ENCODE peak calls at places on chromosomes 6 and 20, in six cellular contexts. N, M, C, K, X and J are unnamed samples.

GRCh38 chr20:6654490-6655247 is 112.8 kb upstream of the BMP2 start:
- DNase-seq in K (peak; percentile 49), N (no peak), M (peak; percentile 71), X (no peak), C (no peak), J (no peak)

GRCh38 chr6:134254118-134254517 is 63.8 kb downstream of the SGK1 start:
- DNase-seq in M (no peak), N (no peak), X (no peak), K (no peak), C (no peak), J (no peak)

GRCh38 chr6:139855741-139856206 is 481.3 kb upstream of the CITED2 start:
- DNase-seq in C (no peak), M (peak; percentile 73), X (no peak), K (no peak), N (no peak), J (no peak)

GRCh38 chr6:24004062-24004461 is 122.0 kb upstream of the NRSN1 start:
- DNase-seq in K (peak; percentile 1), C (no peak), N (no peak), M (peak; percentile 24), X (no peak), J (no peak)

GRCh38 chr6:143176090-143177021 is 115.7 kb downstream of the AIG1 start:
- DNase-seq in K (peak; percentile 63), C (no peak), M (peak; percentile 99), X (no peak), N (no peak), J (no peak)

GRCh38 chr20:35710039-35710438 is 10.8 kb downstream of the ROMO1 start:
- DNase-seq in X (no peak), C (no peak), M (no peak), K (no peak), N (no peak), J (no peak)

GRCh38 chr20:13212750-13213149 is 8.3 kb upstream of the ISM1 start:
- DNase-seq in N (no peak), C (no peak), K (peak; percentile 35), X (no peak), M (no peak), J (no peak)

GRCh38 chr6:317452-318144 is 25.3 kb downstream of the DUSP22 start:
- DNase-seq in M (no peak), C (no peak), K (no peak), N (no peak), X (no peak), J (no peak)

GRCh38 chr20:23143098-23143497 is 57.0 kb upstream of the CD93 start:
- DNase-seq in X (no peak), K (peak; percentile 81), M (peak; percentile 98), N (peak; percentile 94), C (peak; percentile 75), J (no peak)

GRCh38 chr6:48985025-48985424 is 478.0 kb downstream of the MMUT start:
- DNase-seq in N (no peak), X (no peak), K (peak; percentile 84), M (peak; percentile 44), C (no peak), J (no peak)

GRCh38 chr20:58021481-58021880 is 207.0 kb downstream of the ANKRD60 start:
- DNase-seq in M (peak; percentile 32), X (no peak), K (no peak), C (no peak), N (no peak), J (no peak)

GRCh38 chr20:62723351-62723750 is 14.7 kb downstream of the NTSR1 start:
- DNase-seq in K (peak; percentile 26), N (peak; percentile 63), X (no peak), M (peak; percentile 58), C (peak; percentile 83), J (no peak)

GRCh38 chr6:64777941-64778785 is 928.9 kb downstream of the EYS start:
- DNase-seq in M (peak; percentile 76), X (no peak), K (peak; percentile 60), C (no peak), N (no peak), J (no peak)

GRCh38 chr6:163352011-163352685 is 62.4 kb upstream of the QKI start:
- DNase-seq in N (no peak), M (no peak), K (no peak), C (no peak), X (no peak), J (no peak)

GRCh38 chr6:116556814-116557403 is 3.4 kb downstream of the CALHM4 start:
- DNase-seq in M (no peak), K (no peak), N (no peak), C (no peak), X (no peak), J (no peak)

GRCh38 chr6:19013011-19013410 is 625.9 kb downstream of the RNF144B start:
- DNase-seq in M (no peak), N (no peak), X (no peak), K (no peak), C (no peak), J (no peak)

GRCh38 chr6:215335-216034 is 76.8 kb upstream of the DUSP22 start:
- DNase-seq in X (no peak), N (peak; percentile 44), K (peak; percentile 12), M (peak; percentile 85), C (no peak), J (no peak)

GRCh38 chr20:48750941-48751620 is 76.7 kb downstream of the PREX1 start:
- DNase-seq in X (no peak), M (peak; percentile 25), K (no peak), N (peak; percentile 94), C (no peak), J (no peak)

GRCh38 chr6:3797231-3798200 is 46.0 kb upstream of the PXDC1 start:
- DNase-seq in K (peak; percentile 47), M (peak; percentile 94), X (no peak), C (peak; percentile 81), N (peak; percentile 84), J (no peak)

GRCh38 chr6:83708546-83708969 is 343 bp downstream of the SNAP91 start:
- DNase-seq in K (peak; percentile 1), X (no peak), M (peak; percentile 3), C (peak; percentile 4), N (peak; percentile 22), J (no peak)

GRCh38 chr20:51473771-51474170 is 68.7 kb downstream of the NFATC2 start:
- DNase-seq in X (no peak), K (no peak), C (no peak), M (no peak), N (no peak), J (no peak)

GRCh38 chr20:4661191-4661590 is 60.5 kb upstream of the PRND start:
- DNase-seq in N (peak; percentile 71), M (no peak), C (no peak), K (no peak), X (no peak), J (peak; percentile 51)

GRCh38 chr6:148736779-148737412 is 9.9 kb upstream of the UST start:
- DNase-seq in C (no peak), N (no peak), M (peak; percentile 69), X (no peak), K (no peak), J (no peak)

GRCh38 chr6:158022749-158023596 is 41.3 kb downstream of the SYNJ2 start:
- DNase-seq in N (no peak), X (no peak), M (no peak), K (no peak), C (no peak), J (no peak)

GRCh38 chr6:56226946-56227879 is 20.2 kb downstream of the COL21A1 start:
- DNase-seq in C (no peak), X (no peak), N (no peak), M (peak; percentile 67), K (peak; percentile 93), J (no peak)

GRCh38 chr6:143270026-143270425 is 180.5 kb downstream of the ADAT2 start:
- DNase-seq in M (peak; percentile 72), X (no peak), N (no peak), K (peak; percentile 55), C (no peak), J (no peak)

GRCh38 chr6:130625825-130626500 is 201.2 kb upstream of the SMLR1 start:
- DNase-seq in C (peak; percentile 68), X (no peak), K (peak; percentile 44), N (no peak), M (peak; percentile 89), J (no peak)

GRCh38 chr6:135196739-135197510 is 15.8 kb downstream of the MYB start:
- DNase-seq in X (no peak), K (no peak), C (no peak), N (no peak), M (no peak), J (no peak)

GRCh38 chr20:63492982-63493381 is 5.9 kb downstream of the EEF1A2 start:
- DNase-seq in N (no peak), X (no peak), C (no peak), K (no peak), M (no peak), J (no peak)

GRCh38 chr20:33863440-33864323 is 52.5 kb downstream of the CHMP4B start:
- DNase-seq in X (no peak), C (no peak), N (no peak), M (no peak), K (no peak), J (no peak)

GRCh38 chr6:13288481-13288880 is 39.9 kb downstream of the TBC1D7 start:
- DNase-seq in M (no peak), K (no peak), C (no peak), N (no peak), X (no peak), J (no peak)

GRCh38 chr6:112199001-112199403 is 55.4 kb downstream of the LAMA4 start:
- DNase-seq in M (no peak), N (no peak), X (no peak), C (no peak), K (no peak), J (no peak)

GRCh38 chr20:57661201-57662027 is 41.2 kb upstream of the ZBP1 start:
- DNase-seq in M (no peak), C (no peak), X (no peak), K (no peak), N (no peak), J (no peak)

GRCh38 chr6:83265384-83265783 is 72.2 kb downstream of the RWDD2A start:
- DNase-seq in M (peak; percentile 76), K (peak; percentile 39), C (no peak), N (no peak), X (no peak), J (no peak)

GRCh38 chr6:16723833-16724232 is 37.4 kb downstream of the ATXN1 start:
- DNase-seq in C (peak; percentile 66), N (peak; percentile 96), K (peak; percentile 93), M (peak; percentile 99), X (no peak), J (no peak)

GRCh38 chr6:2542858-2543218 is 207.9 kb downstream of the MYLK4 start:
- DNase-seq in C (peak; percentile 23), K (peak; percentile 92), M (peak; percentile 85), X (no peak), N (no peak), J (peak; percentile 73)

GRCh38 chr6:12313992-12314589 is 23.9 kb downstream of the EDN1 start:
- DNase-seq in X (no peak), C (no peak), K (no peak), N (peak; percentile 89), M (peak; percentile 90), J (no peak)

GRCh38 chr20:17626217-17627007 is 55.6 kb downstream of the RRBP1 start:
- DNase-seq in X (no peak), C (no peak), M (no peak), K (no peak), N (no peak), J (no peak)

GRCh38 chr6:134049176-134049575 is 3.2 kb downstream of the SLC2A12 start:
- DNase-seq in M (no peak), C (no peak), K (no peak), N (no peak), X (no peak), J (no peak)

GRCh38 chr6:5905431-5906339 is 101.0 kb downstream of the NRN1 start:
- DNase-seq in N (peak; percentile 43), M (peak; percentile 89), K (peak; percentile 85), C (no peak), X (no peak), J (no peak)